ENCODE peak calls at places on chromosome 10, in eight cellular contexts. One of them, this sample, is unnamed.

GRCh38 chr10:72783290-72783689 is 91.3 kb downstream of the MCU start:
- DNase-seq in stimulated activated CD8-positive, alpha-beta memory T cell treated with anti-CD3 and anti-CD28 coated beads, Interleukin-12 subunit alpha, Interleukin-12 subunit beta, amount 100 ng/mL, for 1 hour: no peak
- DNase-seq in posterior cingulate gyrus: no peak
- DNase-seq in activated gamma-delta T cell: no peak
- DNase-seq in EH: peak
- DNase-seq in endothelial cell: no peak
- DNase-seq in K562: no peak
- DNase-seq in iPS DF 19.7: no peak
- DNase-seq in this sample: no peak

GRCh38 chr10:114437456-114438292 is 33.4 kb upstream of the AFAP1L2 start:
- DNase-seq in EH: peak
- DNase-seq in endothelial cell: no peak
- DNase-seq in posterior cingulate gyrus: no peak
- DNase-seq in stimulated activated CD8-positive, alpha-beta memory T cell treated with anti-CD3 and anti-CD28 coated beads, Interleukin-12 subunit alpha, Interleukin-12 subunit beta, amount 100 ng/mL, for 1 hour: no peak
- DNase-seq in activated gamma-delta T cell: no peak
- DNase-seq in iPS DF 19.7: no peak
- DNase-seq in K562: no peak
- DNase-seq in this sample: no peak

GRCh38 chr10:122307669-122308486 is 36.8 kb downstream of the BTBD16 start:
- DNase-seq in endothelial cell: no peak
- DNase-seq in posterior cingulate gyrus: peak
- DNase-seq in activated gamma-delta T cell: no peak
- DNase-seq in EH: peak
- DNase-seq in iPS DF 19.7: no peak
- DNase-seq in stimulated activated CD8-positive, alpha-beta memory T cell treated with anti-CD3 and anti-CD28 coated beads, Interleukin-12 subunit alpha, Interleukin-12 subunit beta, amount 100 ng/mL, for 1 hour: no peak
- DNase-seq in K562: peak
- DNase-seq in this sample: no peak

GRCh38 chr10:69344591-69345244 is 66.4 kb downstream of the HK1 start:
- DNase-seq in iPS DF 19.7: no peak
- DNase-seq in EH: no peak
- DNase-seq in endothelial cell: no peak
- DNase-seq in stimulated activated CD8-positive, alpha-beta memory T cell treated with anti-CD3 and anti-CD28 coated beads, Interleukin-12 subunit alpha, Interleukin-12 subunit beta, amount 100 ng/mL, for 1 hour: no peak
- DNase-seq in activated gamma-delta T cell: no peak
- DNase-seq in posterior cingulate gyrus: no peak
- DNase-seq in K562: peak
- DNase-seq in this sample: no peak

GRCh38 chr10:46031648-46032532 is 1.5 kb upstream of the NCOA4 start:
- DNase-seq in stimulated activated CD8-positive, alpha-beta memory T cell treated with anti-CD3 and anti-CD28 coated beads, Interleukin-12 subunit alpha, Interleukin-12 subunit beta, amount 100 ng/mL, for 1 hour: no peak
- DNase-seq in activated gamma-delta T cell: no peak
- DNase-seq in K562: peak
- DNase-seq in endothelial cell: no peak
- DNase-seq in posterior cingulate gyrus: no peak
- DNase-seq in EH: no peak
- DNase-seq in iPS DF 19.7: no peak
- DNase-seq in this sample: no peak

GRCh38 chr10:52566471-52567246 is 205.9 kb downstream of the MBL2 start:
- DNase-seq in iPS DF 19.7: no peak
- DNase-seq in endothelial cell: peak
- DNase-seq in activated gamma-delta T cell: no peak
- DNase-seq in EH: peak
- DNase-seq in posterior cingulate gyrus: no peak
- DNase-seq in K562: no peak
- DNase-seq in stimulated activated CD8-positive, alpha-beta memory T cell treated with anti-CD3 and anti-CD28 coated beads, Interleukin-12 subunit alpha, Interleukin-12 subunit beta, amount 100 ng/mL, for 1 hour: no peak
- DNase-seq in this sample: no peak

GRCh38 chr10:121709674-121710073 is 111.4 kb upstream of the FGFR2 start:
- DNase-seq in stimulated activated CD8-positive, alpha-beta memory T cell treated with anti-CD3 and anti-CD28 coated beads, Interleukin-12 subunit alpha, Interleukin-12 subunit beta, amount 100 ng/mL, for 1 hour: no peak
- DNase-seq in K562: no peak
- DNase-seq in posterior cingulate gyrus: no peak
- DNase-seq in iPS DF 19.7: no peak
- DNase-seq in endothelial cell: no peak
- DNase-seq in EH: no peak
- DNase-seq in activated gamma-delta T cell: no peak
- DNase-seq in this sample: no peak

GRCh38 chr10:71314028-71314693 is 4.9 kb upstream of the SLC29A3 start:
- DNase-seq in stimulated activated CD8-positive, alpha-beta memory T cell treated with anti-CD3 and anti-CD28 coated beads, Interleukin-12 subunit alpha, Interleukin-12 subunit beta, amount 100 ng/mL, for 1 hour: peak
- DNase-seq in EH: peak
- DNase-seq in endothelial cell: peak
- DNase-seq in iPS DF 19.7: no peak
- DNase-seq in posterior cingulate gyrus: peak
- DNase-seq in activated gamma-delta T cell: no peak
- DNase-seq in K562: peak
- DNase-seq in this sample: peak

GRCh38 chr10:94425942-94426341 is 23.6 kb downstream of the TBC1D12 start:
- DNase-seq in EH: no peak
- DNase-seq in endothelial cell: no peak
- DNase-seq in posterior cingulate gyrus: no peak
- DNase-seq in activated gamma-delta T cell: no peak
- DNase-seq in stimulated activated CD8-positive, alpha-beta memory T cell treated with anti-CD3 and anti-CD28 coated beads, Interleukin-12 subunit alpha, Interleukin-12 subunit beta, amount 100 ng/mL, for 1 hour: no peak
- DNase-seq in iPS DF 19.7: no peak
- DNase-seq in K562: no peak
- DNase-seq in this sample: no peak

GRCh38 chr10:3755440-3756359 is 29.3 kb downstream of the KLF6 start:
- DNase-seq in stimulated activated CD8-positive, alpha-beta memory T cell treated with anti-CD3 and anti-CD28 coated beads, Interleukin-12 subunit alpha, Interleukin-12 subunit beta, amount 100 ng/mL, for 1 hour: no peak
- DNase-seq in iPS DF 19.7: no peak
- DNase-seq in posterior cingulate gyrus: no peak
- DNase-seq in activated gamma-delta T cell: no peak
- DNase-seq in EH: peak
- DNase-seq in endothelial cell: no peak
- DNase-seq in K562: peak
- DNase-seq in this sample: no peak

GRCh38 chr10:125035136-125035535 is 93.2 kb downstream of the ZRANB1 start:
- DNase-seq in activated gamma-delta T cell: no peak
- DNase-seq in endothelial cell: no peak
- DNase-seq in EH: peak
- DNase-seq in K562: no peak
- DNase-seq in posterior cingulate gyrus: no peak
- DNase-seq in stimulated activated CD8-positive, alpha-beta memory T cell treated with anti-CD3 and anti-CD28 coated beads, Interleukin-12 subunit alpha, Interleukin-12 subunit beta, amount 100 ng/mL, for 1 hour: no peak
- DNase-seq in iPS DF 19.7: no peak
- DNase-seq in this sample: no peak

GRCh38 chr10:131127610-131128009 is 183.9 kb downstream of the TCERG1L start:
- DNase-seq in EH: no peak
- DNase-seq in stimulated activated CD8-positive, alpha-beta memory T cell treated with anti-CD3 and anti-CD28 coated beads, Interleukin-12 subunit alpha, Interleukin-12 subunit beta, amount 100 ng/mL, for 1 hour: no peak
- DNase-seq in K562: no peak
- DNase-seq in endothelial cell: no peak
- DNase-seq in activated gamma-delta T cell: no peak
- DNase-seq in iPS DF 19.7: no peak
- DNase-seq in posterior cingulate gyrus: no peak
- DNase-seq in this sample: no peak

This sample was measured in activated CD4-positive, CD25-positive, alpha-beta regulatory T cell treated with anti-CD3 and anti-CD28 coated beads, Interleukin-2, amount 50 U/mL, for 16 hours.